ENCODE peak calls at places on chromosomes 5 and 9, in six cellular contexts. H is suprapubic skin, O is ovary, L is uterus, Y is esophagus muscularis mucosa, N is testis. T is an unnamed sample. For H3K36me3, the result is how much of the 10 kb centered on the place peaks cover.

GRCh38 chr9:92147030-92147853 is 32.0 kb upstream of the SPTLC1 start:
- DNase-seq in N (peak), H (no peak), O (peak), L (peak), Y (no peak), T (peak)

GRCh38 chr9:76438841-76439588 is 20.0 kb upstream of the GCNT1 start:
- DNase-seq in O (no peak), Y (no peak), L (no peak), N (no peak), H (no peak), T (no peak)

GRCh38 chr9:84647699-84648098 is 21.8 kb upstream of the NTRK2 start:
- DNase-seq in O (no peak), N (no peak), L (no peak), H (no peak), Y (no peak), T (no peak)

GRCh38 chr5:83434929-83435328 is 36.6 kb upstream of the VCAN start:
- DNase-seq in L (no peak), Y (no peak), O (no peak), N (no peak), H (no peak), T (no peak)

GRCh38 chr9:68832853-68833518 is 127.9 kb downstream of the PIP5K1B start:
- DNase-seq in O (no peak), L (no peak), N (no peak), Y (no peak), H (no peak), T (no peak)

GRCh38 chr5:375336-375920 is 53.9 kb downstream of the AHRR start:
- DNase-seq in N (peak), L (no peak), H (peak), O (no peak), Y (peak), T (no peak)

GRCh38 chr9:136050266-136050705 is 44.8 kb downstream of the NACC2 start:
- DNase-seq in Y (no peak), O (no peak), H (no peak), L (no peak), N (no peak), T (no peak)

GRCh38 chr5:145903862-145904261 is 31.0 kb upstream of the GRXCR2 start:
- DNase-seq in O (no peak), L (no peak), Y (peak), N (no peak), H (no peak), T (no peak)

GRCh38 chr9:129496187-129497063 is 124.5 kb downstream of the C9orf50 start:
- DNase-seq in Y (peak), H (peak), O (peak), L (peak), N (peak), T (peak)

GRCh38 chr5:25060575-25060974 is 415.8 kb upstream of the CDH10 start:
- DNase-seq in N (no peak), L (no peak), H (no peak), O (no peak), Y (no peak), T (no peak)

GRCh38 chr5:674630-675011 is 18.5 kb downstream of the TPPP start:
- DNase-seq in H (no peak), O (no peak), L (no peak), Y (no peak), N (peak), T (no peak)

GRCh38 chr5:54454602-54455001 is 897 bp upstream of the HSPB3 start:
- DNase-seq in H (no peak), L (no peak), Y (no peak), O (no peak), N (no peak), T (no peak)

GRCh38 chr5:760363-761205 is 23.9 kb downstream of the ZDHHC11B start:
- DNase-seq in O (no peak), L (no peak), H (peak), N (no peak), Y (no peak), T (no peak)

GRCh38 chr9:101047848-101048402 is 19.4 kb downstream of the PLPPR1 start:
- DNase-seq in H (no peak), O (no peak), L (no peak), Y (no peak), N (no peak), T (peak)

GRCh38 chr5:5078009-5078897 is 61.9 kb upstream of the ADAMTS16 start:
- DNase-seq in O (no peak), L (no peak), H (no peak), Y (peak), N (no peak), T (no peak)

GRCh38 chr5:73250645-73251044 is 77.7 kb downstream of the TMEM174 start:
- DNase-seq in Y (peak), N (no peak), O (no peak), L (no peak), H (no peak), T (no peak)

GRCh38 chr9:132838291-132838690 is 39.8 kb downstream of the AK8 start:
- DNase-seq in H (peak), Y (no peak), O (no peak), N (no peak), L (no peak), T (no peak)

GRCh38 chr9:27532046-27532445 is 2.4 kb upstream of the MOB3B start:
- DNase-seq in O (no peak), H (no peak), N (no peak), L (no peak), Y (no peak), T (no peak)

GRCh38 chr5:74016373-74016772 is 390.4 kb downstream of the ARHGEF28 start:
- DNase-seq in Y (peak), L (no peak), H (no peak), O (no peak), N (no peak), T (no peak)

GRCh38 chr5:119105971-119106370 is 35.1 kb downstream of the DMXL1 start:
- DNase-seq in N (peak), H (no peak), L (no peak), Y (no peak), O (no peak), T (no peak)
- H3K36me3 ChIP-seq in N (under half), H (under half), L (under half), Y (under half), O (under half), T (under half)

GRCh38 chr5:78518365-78519197 is 130.0 kb downstream of the LHFPL2 start:
- DNase-seq in Y (no peak), L (no peak), H (no peak), N (peak), O (no peak), T (peak)
- TF ChIP-seq POLR2A in Y (no peak), L (no peak), H (no peak), N (no peak), O (no peak), T (no peak)

GRCh38 chr5:132941331-132941730 is 22.1 kb downstream of the AFF4 start:
- DNase-seq in H (no peak), O (no peak), N (no peak), Y (no peak), L (no peak), T (no peak)
- H3K36me3 ChIP-seq in H (under half), O (under half), N (under half), Y (under half), L (under half), T (under half)

GRCh38 chr5:181221792-181222629 is 1.1 kb upstream of the TRIM41 start:
- DNase-seq in O (peak), N (peak), L (peak), Y (peak), H (peak), T (peak)

GRCh38 chr5:181224390-181225234 is 1.5 kb downstream of the TRIM41 start:
- DNase-seq in O (no peak), Y (no peak), H (no peak), L (no peak), N (no peak), T (no peak)

GRCh38 chr5:181222630-181223040 is 446 bp upstream of the TRIM41 start:
- DNase-seq in O (no peak), N (no peak), L (no peak), Y (no peak), H (peak), T (no peak)

GRCh38 chr5:181223729-181224389 is 778 bp downstream of the TRIM41 start:
- DNase-seq in N (peak), O (peak), Y (no peak), L (no peak), H (no peak), T (no peak)

DNA sequence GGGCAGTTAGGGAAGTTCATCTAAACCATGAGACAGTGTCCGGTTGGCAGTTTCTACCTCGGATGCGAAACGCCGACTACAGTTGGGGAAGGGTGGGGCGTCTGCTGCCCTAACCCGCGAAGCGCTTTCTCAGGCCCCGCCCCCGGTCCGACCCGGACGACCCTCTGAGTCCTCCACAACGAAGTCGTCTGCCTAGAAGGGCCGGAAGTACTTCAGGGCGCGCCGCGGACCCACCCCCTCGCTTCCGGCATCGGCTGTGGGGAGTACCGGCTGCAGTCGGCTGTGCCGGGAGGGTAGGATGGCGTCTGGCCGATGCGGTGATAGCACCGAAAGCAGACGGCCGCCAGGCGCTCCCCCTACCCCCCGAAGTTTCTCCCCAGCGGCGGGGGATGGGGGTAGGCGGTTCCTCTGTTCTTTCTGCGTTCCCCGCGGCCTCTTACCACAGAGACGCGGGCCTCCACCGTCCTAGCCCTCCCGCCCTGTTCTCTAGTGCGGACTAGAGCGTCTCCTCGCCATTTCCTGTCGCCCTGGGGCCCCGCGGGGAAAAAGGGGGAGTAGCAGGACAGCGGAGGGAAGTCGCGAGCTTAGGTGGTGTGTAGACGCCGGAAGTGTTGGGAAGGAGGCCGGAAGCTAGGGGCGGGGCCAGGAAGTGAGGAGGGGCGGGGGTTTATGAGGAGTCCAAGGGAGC is at the start of gene TRIM41:
- DNase-seq in L (peak), Y (peak), N (peak), O (peak), H (peak), T (peak)
- TF ChIP-seq POLR2A in L (peak), Y (peak), N (peak), O (peak), H (peak), T (no peak)

GRCh38 chr5:177490311-177490991 is 7.0 kb downstream of the PDLIM7 start:
- DNase-seq in O (no peak), N (no peak), Y (no peak), H (no peak), L (no peak), T (no peak)
- H3K36me3 ChIP-seq in O (under half), N (under half), Y (half or more), H (half or more), L (under half), T (under half)

GRCh38 chr9:94944623-94945022 is 218.1 kb downstream of the AOPEP start:
- DNase-seq in H (no peak), O (no peak), N (no peak), Y (no peak), L (no peak), T (no peak)

GRCh38 chr9:94945191-94946144 is 219.0 kb downstream of the AOPEP start:
- DNase-seq in O (peak), L (peak), Y (no peak), N (peak), H (no peak), T (peak)

GRCh38 chr9:94937214-94937903 is 210.9 kb downstream of the AOPEP start:
- DNase-seq in N (no peak), Y (no peak), H (no peak), L (no peak), O (no peak), T (peak)

GRCh38 chr9:94938384-94938783 is 211.9 kb downstream of the AOPEP start:
- DNase-seq in N (no peak), L (no peak), H (no peak), O (no peak), Y (no peak), T (no peak)

GRCh38 chr9:94941211-94941875 is 214.8 kb downstream of the AOPEP start:
- DNase-seq in H (no peak), Y (no peak), N (no peak), L (no peak), O (no peak), T (peak)
- TF ChIP-seq POLR2A in H (no peak), Y (no peak), N (no peak), L (no peak), O (no peak), T (no peak)

DNA sequence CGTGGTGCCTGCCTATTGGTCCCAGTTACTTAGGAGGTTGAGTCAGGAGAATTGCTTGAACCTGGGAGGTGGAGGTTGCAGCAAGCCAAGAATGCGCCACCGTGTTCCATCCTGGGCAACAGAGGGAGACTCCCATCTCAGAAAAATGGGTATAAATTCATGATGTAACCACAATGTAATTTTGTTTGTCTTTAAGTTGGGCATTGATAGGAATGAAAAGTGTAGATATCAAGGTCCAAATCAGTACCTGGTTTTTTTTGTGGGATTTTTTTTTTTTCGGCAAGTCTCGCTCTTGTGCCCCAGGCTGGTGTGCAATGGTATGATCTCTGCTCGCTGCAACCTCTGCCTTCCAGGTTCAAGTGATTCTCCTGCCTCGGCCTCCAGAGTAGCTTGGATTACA is 7.4 kb downstream of the NPM1 start:
- DNase-seq in L (no peak), N (no peak), O (no peak), Y (no peak), H (no peak), T (no peak)
- H3K36me3 ChIP-seq in L (under half), N (under half), O (under half), Y (half or more), H (half or more), T (under half)

GRCh38 chr5:172172912-172173591 is 15.0 kb downstream of the STK10 start:
- DNase-seq in Y (no peak), H (no peak), N (no peak), O (no peak), L (no peak), T (no peak)

GRCh38 chr5:172173771-172174170 is 14.3 kb downstream of the STK10 start:
- DNase-seq in H (no peak), Y (no peak), O (no peak), N (no peak), L (no peak), T (no peak)

GRCh38 chr5:172177232-172177631 is 10.8 kb downstream of the STK10 start:
- DNase-seq in O (no peak), N (no peak), H (no peak), L (no peak), Y (no peak), T (no peak)

GRCh38 chr5:172178301-172179031 is 9.6 kb downstream of the STK10 start:
- DNase-seq in N (no peak), L (no peak), O (no peak), H (no peak), Y (no peak), T (no peak)

DNA sequence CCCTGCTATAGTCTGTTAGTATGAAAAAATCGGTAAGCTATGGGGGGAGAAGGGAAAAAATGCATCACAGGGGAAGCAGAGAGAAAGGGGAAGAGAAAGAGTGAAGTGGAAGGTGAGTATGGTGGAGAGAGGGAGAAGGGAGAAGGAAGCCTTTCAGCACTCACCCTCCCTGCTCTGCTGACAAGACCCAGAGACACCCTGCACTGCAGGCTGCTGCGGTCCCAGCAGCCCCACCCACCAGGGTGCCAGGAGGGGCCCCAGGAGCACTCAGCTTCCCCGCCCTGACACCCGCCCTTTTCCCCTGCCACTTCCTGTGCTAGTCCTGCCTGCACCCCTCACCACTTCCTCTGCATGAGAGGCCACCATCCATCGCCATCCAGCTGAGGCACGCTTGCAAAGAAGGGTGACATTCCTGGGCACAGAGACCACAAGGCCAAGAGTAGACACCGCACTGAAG is 12.7 kb downstream of the STK10 start:
- DNase-seq in N (no peak), H (no peak), Y (no peak), L (no peak), O (no peak), T (no peak)
- TF ChIP-seq POLR2A in N (no peak), H (no peak), Y (no peak), L (no peak), O (no peak), T (no peak)

GRCh38 chr9:110244616-110245015 is 11.7 kb downstream of the TXN start:
- DNase-seq in N (no peak), Y (no peak), H (no peak), O (no peak), L (no peak), T (no peak)

GRCh38 chr9:110248361-110248760 is 7.9 kb downstream of the TXN start:
- DNase-seq in N (no peak), H (no peak), Y (no peak), O (no peak), L (no peak), T (no peak)

GRCh38 chr9:110249639-110250038 is 6.7 kb downstream of the TXN start:
- DNase-seq in H (no peak), L (no peak), N (no peak), O (no peak), Y (no peak), T (no peak)

GRCh38 chr9:110241491-110242321 is 14.6 kb downstream of the TXN start:
- DNase-seq in L (no peak), Y (no peak), N (no peak), O (no peak), H (no peak), T (no peak)

DNA sequence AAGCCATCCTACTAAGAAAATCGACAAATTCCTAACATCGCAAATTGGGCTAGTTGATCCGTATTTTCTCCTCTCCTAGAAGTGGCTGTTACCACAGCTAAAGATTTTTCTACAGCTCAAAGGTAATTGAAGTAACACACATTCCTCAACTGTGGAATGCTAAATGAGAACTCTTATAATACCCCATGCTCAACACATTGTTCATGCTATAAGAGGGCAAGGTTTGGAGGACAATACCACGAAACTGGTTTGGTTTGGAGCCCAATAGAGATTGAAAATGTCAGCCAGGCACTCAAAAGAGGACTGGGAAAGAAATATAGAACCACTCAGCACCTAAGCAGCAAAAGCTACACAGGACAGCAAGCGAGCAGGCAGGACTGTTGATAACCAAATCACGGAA is 10.1 kb downstream of the TXN start:
- DNase-seq in O (no peak), H (no peak), L (no peak), Y (no peak), N (no peak), T (no peak)
- H3K36me3 ChIP-seq in O (under half), H (half or more), L (under half), Y (half or more), N (under half), T (under half)

GRCh38 chr5:36877667-36878420 is 1.3 kb downstream of the NIPBL start:
- DNase-seq in O (no peak), N (peak), L (no peak), Y (no peak), H (no peak), T (peak)
- TF ChIP-seq POLR2A in O (no peak), N (no peak), L (no peak), Y (no peak), H (no peak), T (no peak)

T was measured in endothelial cell of umbilical vein.